ENCODE peak calls at places on chromosomes 13 and 19, in six cellular contexts. X, T, K, F, J and D are unnamed samples.

GRCh38 chr13:90293793-90294361 is 1053.6 kb upstream of the MIR17HG start:
- DNase-seq in J (no peak), F (no peak), X (no peak), K (no peak), T (no peak), D (no peak)

GRCh38 chr13:72217142-72217541 is 350.1 kb upstream of the DACH1 start:
- DNase-seq in K (no peak), F (no peak), J (no peak), X (no peak), T (no peak), D (no peak)

GRCh38 chr13:44249439-44249838 is 124.2 kb upstream of the SERP2 start:
- DNase-seq in J (no peak), K (no peak), F (no peak), T (peak), X (no peak), D (peak)

GRCh38 chr13:97223711-97224461 is 1.8 kb downstream of the MBNL2 start:
- DNase-seq in F (no peak), J (peak), T (peak), K (peak), X (no peak), D (peak)

GRCh38 chr13:74026753-74027152 is 107.5 kb downstream of the KLF12 start:
- DNase-seq in J (peak), F (no peak), K (no peak), T (peak), X (peak), D (no peak)

GRCh38 chr19:11261902-11262839 is at the start of gene DOCK6:
- DNase-seq in K (no peak), F (peak), J (peak), X (no peak), T (peak), D (no peak)

GRCh38 chr19:35305181-35305580 is 13.2 kb downstream of the MAG start:
- DNase-seq in F (no peak), X (no peak), T (no peak), J (no peak), K (no peak), D (no peak)

GRCh38 chr13:40682449-40683240 is 16.2 kb upstream of the FOXO1 start:
- DNase-seq in K (peak), X (no peak), F (no peak), J (no peak), T (no peak), D (no peak)

GRCh38 chr13:30698023-30698422 is 37.3 kb upstream of the ALOX5AP start:
- DNase-seq in K (no peak), J (no peak), X (no peak), T (no peak), F (no peak), D (peak)

GRCh38 chr19:35033067-35034004 is 3.1 kb downstream of the SCN1B start:
- DNase-seq in K (no peak), T (no peak), F (no peak), J (no peak), X (no peak), D (no peak)

GRCh38 chr13:83229574-83230300 is 652.5 kb downstream of the SLITRK1 start:
- DNase-seq in J (no peak), F (no peak), K (no peak), T (no peak), X (no peak), D (no peak)

GRCh38 chr13:113403255-113404104 is 39.5 kb upstream of the GRTP1 start:
- DNase-seq in K (no peak), F (no peak), X (no peak), J (no peak), T (no peak), D (no peak)

GRCh38 chr19:12793290-12794195 is 2.3 kb downstream of the JUNB start:
- DNase-seq in J (peak), K (peak), T (peak), F (peak), X (peak), D (peak)